ENCODE peak calls at places on chromosomes 11 and 22, in seven cellular contexts. One of them, this sample, is unnamed.

GRCh38 chr11:2301631-2302272 is at the start of the genes C11orf21 and TSPAN32:
- DNase-seq in tibial nerve: no peak
- DNase-seq in GM23338: no peak
- DNase-seq in brain microvascular endothelial cell: no peak
- DNase-seq in CD4-positive, CD25-positive, alpha-beta regulatory T cell: peak; percentile 92
- DNase-seq in CD8-positive, alpha-beta memory T cell: peak; percentile 75
- DNase-seq in coronary artery: peak; percentile 71
- DNase-seq in this sample: no peak

GRCh38 chr11:63985812-63986155 is 454 bp upstream of the OTUB1 start:
- DNase-seq in tibial nerve: no peak
- DNase-seq in GM23338: peak; percentile 66
- DNase-seq in brain microvascular endothelial cell: no peak
- DNase-seq in CD4-positive, CD25-positive, alpha-beta regulatory T cell: peak; percentile 89
- DNase-seq in CD8-positive, alpha-beta memory T cell: peak; percentile 76
- DNase-seq in coronary artery: peak; percentile 78
- DNase-seq in this sample: no peak

GRCh38 chr11:44698228-44698923 is 28.4 kb upstream of the TSPAN18 start:
- DNase-seq in tibial nerve: no peak
- DNase-seq in GM23338: no peak
- DNase-seq in brain microvascular endothelial cell: no peak
- DNase-seq in CD4-positive, CD25-positive, alpha-beta regulatory T cell: no peak
- DNase-seq in CD8-positive, alpha-beta memory T cell: no peak
- DNase-seq in coronary artery: no peak
- DNase-seq in this sample: no peak

GRCh38 chr22:20026996-20027601 is 6.2 kb downstream of the TANGO2 start:
- DNase-seq in tibial nerve: no peak
- DNase-seq in GM23338: no peak
- DNase-seq in brain microvascular endothelial cell: no peak
- DNase-seq in CD4-positive, CD25-positive, alpha-beta regulatory T cell: no peak
- DNase-seq in CD8-positive, alpha-beta memory T cell: no peak
- DNase-seq in coronary artery: no peak
- DNase-seq in this sample: no peak

GRCh38 chr22:49417326-49417725 is 410.3 kb downstream of the BRD1 start:
- DNase-seq in tibial nerve: no peak
- DNase-seq in GM23338: no peak
- DNase-seq in brain microvascular endothelial cell: no peak
- DNase-seq in CD4-positive, CD25-positive, alpha-beta regulatory T cell: no peak
- DNase-seq in CD8-positive, alpha-beta memory T cell: no peak
- DNase-seq in coronary artery: no peak
- DNase-seq in this sample: no peak

GRCh38 chr11:117985953-117986887 is at the start of gene IL10RA:
- DNase-seq in tibial nerve: peak; percentile 39
- DNase-seq in GM23338: peak; percentile 91
- DNase-seq in brain microvascular endothelial cell: peak; percentile 32
- DNase-seq in CD4-positive, CD25-positive, alpha-beta regulatory T cell: peak; percentile 92
- DNase-seq in CD8-positive, alpha-beta memory T cell: peak; percentile 83
- DNase-seq in coronary artery: peak; percentile 85
- DNase-seq in this sample: peak; percentile 25

GRCh38 chr11:124535552-124536232 is 7.8 kb downstream of the OR8B12 start:
- DNase-seq in tibial nerve: no peak
- DNase-seq in GM23338: no peak
- DNase-seq in brain microvascular endothelial cell: peak; percentile 40
- DNase-seq in CD4-positive, CD25-positive, alpha-beta regulatory T cell: no peak
- DNase-seq in CD8-positive, alpha-beta memory T cell: no peak
- DNase-seq in coronary artery: no peak
- DNase-seq in this sample: no peak

GRCh38 chr22:45867906-45868555 is 108.9 kb downstream of the WNT7B start:
- DNase-seq in tibial nerve: no peak
- DNase-seq in GM23338: peak; percentile 42
- DNase-seq in brain microvascular endothelial cell: no peak
- DNase-seq in CD4-positive, CD25-positive, alpha-beta regulatory T cell: no peak
- DNase-seq in CD8-positive, alpha-beta memory T cell: no peak
- DNase-seq in coronary artery: no peak
- DNase-seq in this sample: no peak

GRCh38 chr11:119590651-119591308 is 138.2 kb downstream of the NECTIN1 start:
- DNase-seq in tibial nerve: no peak
- DNase-seq in GM23338: peak; percentile 92
- DNase-seq in brain microvascular endothelial cell: no peak
- DNase-seq in CD4-positive, CD25-positive, alpha-beta regulatory T cell: no peak
- DNase-seq in CD8-positive, alpha-beta memory T cell: no peak
- DNase-seq in coronary artery: no peak
- DNase-seq in this sample: no peak

GRCh38 chr11:119110439-119110838 is 3.3 kb downstream of the C2CD2L start:
- DNase-seq in tibial nerve: no peak
- DNase-seq in GM23338: peak; percentile 34
- DNase-seq in brain microvascular endothelial cell: no peak
- DNase-seq in CD4-positive, CD25-positive, alpha-beta regulatory T cell: no peak
- DNase-seq in CD8-positive, alpha-beta memory T cell: no peak
- DNase-seq in coronary artery: no peak
- DNase-seq in this sample: peak; percentile 72

GRCh38 chr11:2921742-2922493 is 7.3 kb downstream of the PHLDA2 start:
- DNase-seq in tibial nerve: no peak
- DNase-seq in GM23338: no peak
- DNase-seq in brain microvascular endothelial cell: no peak
- DNase-seq in CD4-positive, CD25-positive, alpha-beta regulatory T cell: no peak
- DNase-seq in CD8-positive, alpha-beta memory T cell: no peak
- DNase-seq in coronary artery: no peak
- DNase-seq in this sample: no peak

GRCh38 chr11:17378655-17379054 is 9.8 kb downstream of the KCNJ11 start:
- DNase-seq in tibial nerve: no peak
- DNase-seq in GM23338: no peak
- DNase-seq in brain microvascular endothelial cell: no peak
- DNase-seq in CD4-positive, CD25-positive, alpha-beta regulatory T cell: no peak
- DNase-seq in CD8-positive, alpha-beta memory T cell: no peak
- DNase-seq in coronary artery: no peak
- DNase-seq in this sample: no peak

GRCh38 chr22:35072939-35073338 is 7.0 kb downstream of the ISX start:
- DNase-seq in tibial nerve: no peak
- DNase-seq in GM23338: no peak
- DNase-seq in brain microvascular endothelial cell: no peak
- DNase-seq in CD4-positive, CD25-positive, alpha-beta regulatory T cell: no peak
- DNase-seq in CD8-positive, alpha-beta memory T cell: no peak
- DNase-seq in coronary artery: no peak
- DNase-seq in this sample: no peak

GRCh38 chr11:70415176-70415575 is 16.8 kb downstream of the CTTN start:
- DNase-seq in tibial nerve: no peak
- DNase-seq in GM23338: no peak
- DNase-seq in brain microvascular endothelial cell: peak; percentile 90
- DNase-seq in CD4-positive, CD25-positive, alpha-beta regulatory T cell: no peak
- DNase-seq in CD8-positive, alpha-beta memory T cell: no peak
- DNase-seq in coronary artery: no peak
- DNase-seq in this sample: no peak

GRCh38 chr11:119791701-119792151 is 62.7 kb upstream of the NECTIN1 start:
- DNase-seq in tibial nerve: no peak
- DNase-seq in GM23338: no peak
- DNase-seq in brain microvascular endothelial cell: peak; percentile 74
- DNase-seq in CD4-positive, CD25-positive, alpha-beta regulatory T cell: no peak
- DNase-seq in CD8-positive, alpha-beta memory T cell: no peak
- DNase-seq in coronary artery: no peak
- DNase-seq in this sample: peak; percentile 17

GRCh38 chr11:27215471-27216267 is 147.3 kb downstream of the CCDC34 start:
- DNase-seq in tibial nerve: no peak
- DNase-seq in GM23338: no peak
- DNase-seq in brain microvascular endothelial cell: no peak
- DNase-seq in CD4-positive, CD25-positive, alpha-beta regulatory T cell: no peak
- DNase-seq in CD8-positive, alpha-beta memory T cell: no peak
- DNase-seq in coronary artery: no peak
- DNase-seq in this sample: no peak
- H3K27ac ChIP-seq in tibial nerve: no peak overlapping the region
- H3K27ac ChIP-seq in GM23338: no peak overlapping the region
- H3K27ac ChIP-seq in brain microvascular endothelial cell: no peak overlapping the region
- H3K27ac ChIP-seq in CD4-positive, CD25-positive, alpha-beta regulatory T cell: no peak overlapping the region
- H3K27ac ChIP-seq in CD8-positive, alpha-beta memory T cell: no peak overlapping the region
- H3K27ac ChIP-seq in coronary artery: no peak overlapping the region
- H3K27ac ChIP-seq in this sample: no peak overlapping the region

GRCh38 chr11:111448420-111448819 is 63.8 kb downstream of the BTG4 start:
- DNase-seq in tibial nerve: no peak
- DNase-seq in GM23338: peak; percentile 32
- DNase-seq in brain microvascular endothelial cell: no peak
- DNase-seq in CD4-positive, CD25-positive, alpha-beta regulatory T cell: no peak
- DNase-seq in CD8-positive, alpha-beta memory T cell: no peak
- DNase-seq in coronary artery: peak; percentile 49
- DNase-seq in this sample: no peak

GRCh38 chr11:111444040-111444439 is 65.0 kb upstream of the POU2AF1 start:
- DNase-seq in tibial nerve: no peak
- DNase-seq in GM23338: no peak
- DNase-seq in brain microvascular endothelial cell: no peak
- DNase-seq in CD4-positive, CD25-positive, alpha-beta regulatory T cell: no peak
- DNase-seq in CD8-positive, alpha-beta memory T cell: no peak
- DNase-seq in coronary artery: no peak
- DNase-seq in this sample: no peak

GRCh38 chr11:111445586-111445985 is 66.5 kb upstream of the POU2AF1 start:
- DNase-seq in tibial nerve: no peak
- DNase-seq in GM23338: no peak
- DNase-seq in brain microvascular endothelial cell: no peak
- DNase-seq in CD4-positive, CD25-positive, alpha-beta regulatory T cell: no peak
- DNase-seq in CD8-positive, alpha-beta memory T cell: no peak
- DNase-seq in coronary artery: no peak
- DNase-seq in this sample: no peak

GRCh38 chr11:111447931-111448330 is 64.3 kb downstream of the BTG4 start:
- DNase-seq in tibial nerve: no peak
- DNase-seq in GM23338: no peak
- DNase-seq in brain microvascular endothelial cell: no peak
- DNase-seq in CD4-positive, CD25-positive, alpha-beta regulatory T cell: no peak
- DNase-seq in CD8-positive, alpha-beta memory T cell: no peak
- DNase-seq in coronary artery: no peak
- DNase-seq in this sample: no peak

GRCh38 chr11:111446404-111447152 is 65.6 kb downstream of the BTG4 start:
- DNase-seq in tibial nerve: peak; percentile 59
- DNase-seq in GM23338: peak; percentile 89
- DNase-seq in brain microvascular endothelial cell: peak; percentile 88
- DNase-seq in CD4-positive, CD25-positive, alpha-beta regulatory T cell: peak; percentile 96
- DNase-seq in CD8-positive, alpha-beta memory T cell: peak; percentile 82
- DNase-seq in coronary artery: peak; percentile 80
- DNase-seq in this sample: peak; percentile 70
- H3K27ac ChIP-seq in tibial nerve: no peak overlapping the region
- H3K27ac ChIP-seq in GM23338: no peak overlapping the region
- H3K27ac ChIP-seq in brain microvascular endothelial cell: no peak overlapping the region
- H3K27ac ChIP-seq in CD4-positive, CD25-positive, alpha-beta regulatory T cell: no peak overlapping the region
- H3K27ac ChIP-seq in CD8-positive, alpha-beta memory T cell: no peak overlapping the region
- H3K27ac ChIP-seq in coronary artery: no peak overlapping the region
- H3K27ac ChIP-seq in this sample: no peak overlapping the region

GRCh38 chr22:43417555-43417954 is 5.7 kb downstream of the MPPED1 start:
- DNase-seq in tibial nerve: no peak
- DNase-seq in GM23338: no peak
- DNase-seq in brain microvascular endothelial cell: no peak
- DNase-seq in CD4-positive, CD25-positive, alpha-beta regulatory T cell: no peak
- DNase-seq in CD8-positive, alpha-beta memory T cell: no peak
- DNase-seq in coronary artery: no peak
- DNase-seq in this sample: no peak
- H3K27ac ChIP-seq in tibial nerve: no peak overlapping the region
- H3K27ac ChIP-seq in GM23338: no peak overlapping the region
- H3K27ac ChIP-seq in brain microvascular endothelial cell: no peak overlapping the region
- H3K27ac ChIP-seq in CD4-positive, CD25-positive, alpha-beta regulatory T cell: no peak overlapping the region
- H3K27ac ChIP-seq in CD8-positive, alpha-beta memory T cell: no peak overlapping the region
- H3K27ac ChIP-seq in coronary artery: no peak overlapping the region
- H3K27ac ChIP-seq in this sample: no peak overlapping the region

GRCh38 chr11:95115597-95115996 is 26.0 kb downstream of the ENDOD1 start:
- DNase-seq in tibial nerve: no peak
- DNase-seq in GM23338: no peak
- DNase-seq in brain microvascular endothelial cell: no peak
- DNase-seq in CD4-positive, CD25-positive, alpha-beta regulatory T cell: no peak
- DNase-seq in CD8-positive, alpha-beta memory T cell: no peak
- DNase-seq in coronary artery: no peak
- DNase-seq in this sample: no peak

GRCh38 chr11:95121687-95122086 is 32.0 kb downstream of the ENDOD1 start:
- DNase-seq in tibial nerve: no peak
- DNase-seq in GM23338: no peak
- DNase-seq in brain microvascular endothelial cell: no peak
- DNase-seq in CD4-positive, CD25-positive, alpha-beta regulatory T cell: no peak
- DNase-seq in CD8-positive, alpha-beta memory T cell: no peak
- DNase-seq in coronary artery: no peak
- DNase-seq in this sample: no peak

DNA sequence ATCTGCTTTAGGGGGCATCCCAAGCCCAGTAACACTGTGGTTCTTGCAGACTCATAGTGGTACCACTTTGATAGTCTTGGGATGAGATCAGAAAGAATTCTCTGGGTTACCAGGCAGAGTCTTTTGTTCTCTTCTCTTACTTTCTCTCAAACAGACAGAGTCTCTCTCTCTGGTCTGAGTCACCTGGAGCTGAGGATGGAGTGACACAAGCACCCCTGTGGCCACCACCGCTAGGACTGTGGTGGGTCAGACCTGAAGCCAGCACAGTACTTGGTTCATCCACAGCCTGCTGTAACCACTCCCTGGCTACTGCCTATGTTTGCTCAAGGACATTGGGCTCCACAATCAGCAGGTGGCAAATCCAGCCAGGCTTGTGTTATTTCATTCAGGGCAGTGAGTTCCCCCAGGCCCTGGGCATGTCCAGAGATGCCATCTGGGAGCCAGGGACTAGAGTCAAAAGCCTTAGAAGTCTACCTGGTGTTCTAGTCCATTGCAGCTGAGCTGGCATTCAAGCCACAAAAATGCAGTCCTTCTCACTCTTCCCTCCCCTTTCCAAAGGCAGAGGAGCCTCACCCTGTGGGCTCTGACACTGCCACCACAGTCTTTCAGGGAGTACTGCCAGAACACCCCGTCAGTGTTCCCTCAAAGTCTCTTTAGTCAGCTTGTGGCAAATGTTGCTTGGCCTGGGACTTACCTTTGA is 29.9 kb downstream of the ENDOD1 start:
- DNase-seq in tibial nerve: no peak
- DNase-seq in GM23338: no peak
- DNase-seq in brain microvascular endothelial cell: peak; percentile 12
- DNase-seq in CD4-positive, CD25-positive, alpha-beta regulatory T cell: no peak
- DNase-seq in CD8-positive, alpha-beta memory T cell: no peak
- DNase-seq in coronary artery: no peak
- DNase-seq in this sample: no peak
- H3K27ac ChIP-seq in tibial nerve: no peak overlapping the region
- H3K27ac ChIP-seq in GM23338: no peak overlapping the region
- H3K27ac ChIP-seq in brain microvascular endothelial cell: no peak overlapping the region
- H3K27ac ChIP-seq in CD4-positive, CD25-positive, alpha-beta regulatory T cell: no peak overlapping the region
- H3K27ac ChIP-seq in CD8-positive, alpha-beta memory T cell: no peak overlapping the region
- H3K27ac ChIP-seq in coronary artery: no peak overlapping the region
- H3K27ac ChIP-seq in this sample: no peak overlapping the region

DNA sequence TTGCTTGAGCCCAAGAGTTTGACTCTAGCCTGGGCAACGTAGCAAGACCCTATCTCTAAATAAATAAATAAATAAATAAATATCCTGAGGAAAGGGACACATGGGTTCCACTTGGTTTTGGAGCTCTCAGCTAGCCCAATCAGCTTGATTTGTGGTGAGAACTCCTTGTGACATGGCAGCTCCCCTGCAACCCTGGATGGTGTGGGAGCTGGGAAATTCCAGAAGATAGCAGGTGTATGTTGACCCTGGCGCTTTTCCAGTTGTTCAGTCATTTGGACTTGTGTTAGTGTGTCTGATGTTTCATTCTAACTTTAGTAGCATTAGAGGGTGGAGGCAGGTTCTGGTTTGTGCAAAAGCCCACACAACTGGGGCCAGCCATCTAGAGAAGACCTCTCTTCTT is 148.5 kb upstream of the NCAM1 start:
- DNase-seq in tibial nerve: no peak
- DNase-seq in GM23338: no peak
- DNase-seq in brain microvascular endothelial cell: no peak
- DNase-seq in CD4-positive, CD25-positive, alpha-beta regulatory T cell: no peak
- DNase-seq in CD8-positive, alpha-beta memory T cell: no peak
- DNase-seq in coronary artery: no peak
- DNase-seq in this sample: no peak
- H3K27ac ChIP-seq in tibial nerve: no peak overlapping the region
- H3K27ac ChIP-seq in GM23338: no peak overlapping the region
- H3K27ac ChIP-seq in brain microvascular endothelial cell: no peak overlapping the region
- H3K27ac ChIP-seq in CD4-positive, CD25-positive, alpha-beta regulatory T cell: no peak overlapping the region
- H3K27ac ChIP-seq in CD8-positive, alpha-beta memory T cell: no peak overlapping the region
- H3K27ac ChIP-seq in coronary artery: no peak overlapping the region
- H3K27ac ChIP-seq in this sample: no peak overlapping the region

This sample was measured in caudate nucleus.